ENCODE peak calls at places on chromosomes 11 and 22, in five cellular contexts. P is adrenal gland, V is upper lobe of left lung, Q is HCT116, J is prostate gland. Z is an unnamed sample. For H3K9me3, the result is how much of the 10 kb centered on the place peaks cover.

GRCh38 chr11:2369320-2369719 is 7.8 kb upstream of the CD81 start:
- DNase-seq in P (no peak), V (no peak), Q (no peak), J (no peak), Z (no peak)

GRCh38 chr11:123303924-123304323 is 108.9 kb upstream of the CLMP start:
- DNase-seq in P (no peak), V (no peak), Q (no peak), J (no peak), Z (no peak)

GRCh38 chr11:106160494-106160893 is 83.0 kb downstream of the AASDHPPT start:
- DNase-seq in P (no peak), V (no peak), Q (no peak), J (no peak), Z (no peak)

GRCh38 chr22:16955678-16956210 is 52.3 kb downstream of the GAB4 start:
- DNase-seq in P (peak), V (no peak), Q (no peak), J (no peak), Z (no peak)

GRCh38 chr11:103338621-103339484 is 229.6 kb downstream of the DYNC2H1 start:
- DNase-seq in P (no peak), V (no peak), Q (no peak), J (no peak), Z (no peak)

GRCh38 chr11:118358071-118358470 is 1.3 kb upstream of the UBE4A start:
- DNase-seq in P (no peak), V (no peak), Q (no peak), J (no peak), Z (no peak)

GRCh38 chr11:18768472-18768901 is 23.1 kb downstream of the PTPN5 start:
- DNase-seq in P (no peak), V (no peak), Q (no peak), J (no peak), Z (peak)

GRCh38 chr11:120554771-120555432 is 43.4 kb downstream of the GRIK4 start:
- DNase-seq in P (no peak), V (no peak), Q (no peak), J (no peak), Z (no peak)

GRCh38 chr11:86124251-86125233 is 55.7 kb upstream of the PICALM start:
- DNase-seq in P (no peak), V (no peak), Q (no peak), J (no peak), Z (no peak)

GRCh38 chr22:25375683-25376082 is 156.2 kb downstream of the CRYBB2 start:
- DNase-seq in P (no peak), V (no peak), Q (no peak), J (no peak), Z (no peak)

GRCh38 chr22:18114495-18114894 is 3.9 kb downstream of the TUBA8 start:
- DNase-seq in P (no peak), V (no peak), Q (no peak), J (no peak), Z (peak)

GRCh38 chr11:46295312-46295995 is 18.0 kb downstream of the CREB3L1 start:
- DNase-seq in P (peak), V (peak), Q (no peak), J (peak), Z (peak)

GRCh38 chr22:30655532-30655931 is 12.1 kb downstream of the DUSP18 start:
- DNase-seq in P (no peak), V (no peak), Q (no peak), J (no peak), Z (no peak)

GRCh38 chr11:112844530-112844929 is 116.7 kb upstream of the NCAM1 start:
- DNase-seq in P (no peak), V (no peak), Q (no peak), J (no peak), Z (no peak)

GRCh38 chr22:40157546-40157945 is 20.2 kb upstream of the TNRC6B start:
- DNase-seq in P (no peak), V (no peak), Q (no peak), J (no peak), Z (no peak)

GRCh38 chr11:47005441-47005840 is 68.9 kb downstream of the CSTPP1 start:
- DNase-seq in P (no peak), V (no peak), Q (no peak), J (no peak), Z (no peak)

GRCh38 chr11:61141601-61142028 is 19.6 kb downstream of the VPS37C start:
- DNase-seq in P (peak), V (peak), Q (no peak), J (peak), Z (no peak)

GRCh38 chr11:67664696-67665536 is 9.5 kb downstream of the ALDH3B2 start:
- DNase-seq in P (no peak), V (peak), Q (no peak), J (no peak), Z (no peak)

GRCh38 chr11:36316049-36316448 is 20.0 kb downstream of the PRR5L start:
- DNase-seq in P (no peak), V (no peak), Q (no peak), J (no peak), Z (no peak)

GRCh38 chr11:68379216-68379615 is 66.8 kb downstream of the LRP5 start:
- DNase-seq in P (no peak), V (no peak), Q (no peak), J (no peak), Z (no peak)

DNA sequence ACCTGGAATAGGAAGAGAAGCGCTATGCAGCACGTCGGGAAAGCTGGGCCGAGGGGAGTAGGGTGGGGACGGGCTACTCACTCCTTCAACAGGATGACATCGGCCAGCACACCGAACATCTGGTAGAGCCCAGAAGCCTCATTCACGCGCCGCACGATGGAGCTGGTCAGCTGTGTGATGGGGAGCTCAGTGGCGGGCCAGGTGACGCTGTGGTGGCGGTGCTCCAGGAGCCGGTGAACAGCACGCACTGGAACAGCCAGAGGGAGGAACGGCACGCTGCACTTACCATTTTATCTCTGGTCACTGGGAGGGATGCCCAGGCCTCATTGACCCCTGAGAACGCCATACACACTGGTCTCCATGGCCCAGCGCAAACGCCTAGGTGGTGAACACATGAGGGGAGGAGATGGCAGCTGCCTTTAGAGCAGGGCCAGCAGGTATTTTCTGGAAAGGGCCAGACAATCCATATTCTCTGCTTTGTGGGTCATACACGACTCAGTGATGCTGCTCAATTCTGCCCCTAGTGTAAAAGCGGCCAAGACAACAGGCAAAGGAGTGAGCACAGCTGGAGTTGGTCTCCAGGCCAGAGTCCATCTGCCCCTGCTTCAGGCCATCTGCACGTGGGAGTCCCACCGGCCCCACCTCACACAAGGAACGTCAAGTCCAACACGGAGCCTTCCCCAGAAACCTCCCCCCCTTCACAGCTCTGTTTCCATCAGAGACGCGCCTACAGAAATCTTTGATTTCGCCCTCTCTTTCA is 8.8 kb downstream of the FOXRED2 start:
- DNase-seq in P (no peak), V (peak), Q (no peak), J (no peak), Z (no peak)
- TF ChIP-seq POLR2A in P (no peak), V (no peak), Q (no peak), J (no peak), Z (no peak)

DNA sequence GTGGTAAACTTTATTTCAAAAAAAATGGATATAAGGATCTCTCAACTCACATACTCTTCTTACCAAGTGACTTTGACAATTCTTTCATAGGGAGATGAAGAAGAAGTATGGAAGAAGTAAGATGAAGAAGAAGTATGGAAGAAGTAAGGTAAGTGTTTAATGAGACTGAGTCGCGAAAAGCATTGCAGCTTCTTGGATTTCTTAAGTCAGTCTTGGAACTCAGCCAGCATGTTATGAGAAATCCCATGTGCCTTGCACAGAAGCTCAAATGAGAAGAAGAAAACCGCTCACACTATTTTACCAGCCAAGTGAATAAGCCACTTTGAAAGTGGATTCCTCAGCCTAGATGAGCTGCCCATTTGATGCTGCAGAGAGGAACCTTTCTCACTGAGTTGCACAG is 332.0 kb upstream of the CCDC179 start:
- DNase-seq in P (no peak), V (no peak), Q (no peak), J (no peak), Z (no peak)
- H3K9me3 ChIP-seq in P (under half), V (under half), Q (under half), J (under half), Z (under half)

GRCh38 chr11:59263225-59263894 is 50.6 kb upstream of the MPEG1 start:
- DNase-seq in P (no peak), V (peak), Q (peak), J (no peak), Z (no peak)
- TF ChIP-seq CTCF in P (no peak), V (no peak), Q (peak), J (no peak), Z (no peak)

GRCh38 chr11:10452211-10452767 is 2.8 kb upstream of the AMPD3 start:
- DNase-seq in P (no peak), V (no peak), Q (no peak), J (peak), Z (no peak)

GRCh38 chr11:10453261-10453660 is 1.8 kb upstream of the AMPD3 start:
- DNase-seq in P (no peak), V (no peak), Q (no peak), J (no peak), Z (no peak)

GRCh38 chr11:10454506-10454901 is 560 bp upstream of the AMPD3 start:
- DNase-seq in P (no peak), V (no peak), Q (no peak), J (no peak), Z (no peak)

GRCh38 chr11:10451399-10452116 is 3.5 kb upstream of the AMPD3 start:
- DNase-seq in P (peak), V (no peak), Q (no peak), J (no peak), Z (no peak)

DNA sequence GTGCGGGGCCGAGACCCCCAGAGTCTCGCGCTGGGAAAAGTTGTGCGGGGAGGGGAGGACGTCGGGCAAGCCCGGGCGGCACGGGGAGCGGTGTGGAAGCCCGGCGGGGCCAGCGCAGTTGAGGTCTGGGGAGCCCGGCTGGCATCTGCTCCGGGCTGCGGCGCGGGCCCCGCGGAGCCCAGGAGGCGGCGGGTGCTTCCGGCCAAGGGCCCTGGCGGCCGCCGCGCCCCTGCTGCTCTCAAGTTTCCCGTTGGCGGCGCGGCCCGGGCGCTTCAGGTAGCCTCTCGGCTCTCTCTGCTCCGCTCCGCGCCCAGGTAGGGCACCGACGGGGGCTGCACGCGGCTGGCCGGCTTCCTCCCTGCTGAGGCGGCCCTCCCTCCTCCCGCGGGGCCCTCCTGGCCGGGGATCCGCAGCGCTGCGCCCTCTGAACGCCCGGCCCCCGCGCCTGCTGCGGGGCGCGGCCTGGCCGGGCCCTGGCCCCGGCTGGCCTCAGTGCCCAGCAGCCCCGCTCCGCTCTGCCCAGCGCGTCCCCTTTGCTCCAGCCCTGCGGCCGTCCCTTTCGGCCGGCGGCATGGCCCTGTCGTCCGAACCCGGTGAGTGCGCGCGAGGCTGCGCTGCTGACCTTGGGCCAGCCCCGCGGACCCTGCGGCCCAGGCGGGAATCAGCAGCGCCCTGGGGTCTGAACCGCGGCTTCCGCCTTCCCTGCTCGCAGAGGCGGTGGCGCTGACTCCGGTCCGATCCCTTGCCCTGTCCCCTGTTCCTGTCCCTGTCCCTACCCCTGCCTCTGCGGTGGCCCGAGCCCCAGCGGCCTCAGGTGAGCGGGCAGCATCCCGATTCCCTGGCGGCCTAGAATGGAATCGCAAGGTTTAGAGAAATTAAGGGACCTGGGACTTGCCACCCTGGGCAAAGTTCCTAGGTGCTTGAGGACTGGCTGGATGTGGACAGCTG is 4.3 kb upstream of the AMPD3 start:
- DNase-seq in P (peak), V (peak), Q (peak), J (peak), Z (peak)
- TF ChIP-seq POLR2A in P (no peak), V (peak), Q (peak), J (peak), Z (no peak)

DNA sequence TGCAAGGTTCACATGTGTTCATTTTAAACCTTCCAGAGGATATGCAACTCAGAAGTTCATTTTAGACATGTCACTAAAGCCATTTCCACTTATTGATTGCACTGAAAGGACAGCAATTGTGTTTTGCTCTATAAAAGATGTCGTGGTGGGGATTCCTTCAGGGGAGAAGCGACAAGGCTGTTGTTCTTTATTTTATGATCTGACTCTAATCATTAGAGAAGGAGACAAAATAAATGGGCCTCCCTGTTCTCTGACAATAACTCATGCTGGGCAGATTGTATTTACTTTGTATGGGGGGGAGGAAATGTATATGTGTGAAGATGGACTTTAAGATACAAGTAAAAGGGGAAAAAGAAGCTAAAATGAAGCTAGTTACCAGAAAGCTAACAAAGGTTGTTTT is 370.1 kb upstream of the ARHGAP42 start:
- DNase-seq in P (no peak), V (no peak), Q (no peak), J (no peak), Z (no peak)
- H3K9me3 ChIP-seq in P (under half), V (under half), Q (under half), J (under half), Z (under half)

GRCh38 chr22:23269441-23270211 is 89.3 kb downstream of the BCR start:
- DNase-seq in P (no peak), V (no peak), Q (no peak), J (no peak), Z (no peak)
- TF ChIP-seq CTCF in P (no peak), V (no peak), Q (no peak), J (no peak), Z (no peak)

DNA sequence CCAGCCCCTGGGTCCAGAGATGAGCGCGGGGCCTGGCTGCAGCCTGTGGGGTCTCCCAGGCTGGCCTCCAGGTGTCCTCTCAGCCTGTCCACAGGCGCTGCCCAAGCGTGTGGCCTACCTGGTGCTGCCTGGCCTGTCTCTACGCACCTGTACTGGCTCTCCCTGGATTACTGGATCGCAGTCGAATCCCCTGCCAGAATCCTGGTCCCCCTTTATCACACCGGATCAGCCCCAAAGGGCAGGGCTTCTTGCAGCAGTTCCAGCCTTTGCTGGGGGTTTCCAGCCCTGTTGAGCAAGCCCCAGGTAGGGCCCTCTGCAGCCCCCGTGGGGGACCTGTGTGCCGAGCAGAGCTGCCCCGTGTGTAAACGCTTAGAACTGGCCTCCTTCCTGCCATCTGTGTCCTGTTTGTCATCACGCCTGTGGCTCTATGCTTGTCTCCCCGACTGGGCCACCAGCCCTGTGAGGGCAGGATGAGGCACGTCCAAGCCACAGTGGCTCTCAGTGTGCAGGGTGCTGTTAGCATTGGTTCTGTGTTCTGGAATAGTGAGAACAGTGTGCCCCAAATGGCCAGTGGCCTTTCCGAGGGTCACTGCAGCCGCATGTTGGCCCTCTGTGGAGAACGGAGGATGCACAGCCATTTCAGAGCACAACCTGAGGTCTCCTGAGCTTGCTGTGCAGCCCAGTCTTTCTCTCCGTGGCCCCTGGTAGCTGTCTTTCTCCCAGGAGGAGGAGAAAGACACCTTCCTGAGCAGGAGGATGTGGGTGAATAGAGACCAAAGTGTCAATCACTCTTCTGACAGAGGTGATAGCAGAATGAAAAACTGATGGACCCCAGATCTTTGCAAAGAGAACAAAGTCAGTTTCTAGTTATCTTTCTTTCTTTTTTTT is 13.9 kb upstream of the TXNRD2 start:
- DNase-seq in P (no peak), V (no peak), Q (no peak), J (peak), Z (no peak)
- TF ChIP-seq POLR2A in P (no peak), V (no peak), Q (no peak), J (no peak), Z (no peak)

GRCh38 chr22:48779211-48779643 is 1048.4 kb downstream of the BRD1 start:
- DNase-seq in P (no peak), V (no peak), Q (no peak), J (no peak), Z (no peak)
- H3K9me3 ChIP-seq in P (under half), V (under half), Q (under half), J (under half), Z (under half)

Z was measured in gastrocnemius medialis.